ENCODE peak calls at places on chromosomes 13 and 19, in seven cellular contexts. One of them, this sample, is unnamed.

GRCh38 chr13:20303636-20304035 is 71.5 kb upstream of the GJB6 start:
- DNase-seq in stimulated activated CD8-positive, alpha-beta memory T cell treated with anti-CD3 and anti-CD28 coated beads, Interleukin-4, amount 100 ng/mL, for 4 hours: no peak
- DNase-seq in GM12865: no peak
- DNase-seq in neuronal stem cell: no peak
- DNase-seq in glutamatergic neuron: no peak
- DNase-seq in fibroblast of pulmonary artery: no peak
- DNase-seq in germinal center: no peak
- DNase-seq in this sample: no peak

GRCh38 chr19:6250024-6250605 is 29.7 kb downstream of the MLLT1 start:
- DNase-seq in stimulated activated CD8-positive, alpha-beta memory T cell treated with anti-CD3 and anti-CD28 coated beads, Interleukin-4, amount 100 ng/mL, for 4 hours: no peak
- DNase-seq in GM12865: no peak
- DNase-seq in neuronal stem cell: no peak
- DNase-seq in glutamatergic neuron: no peak
- DNase-seq in fibroblast of pulmonary artery: no peak
- DNase-seq in germinal center: no peak
- DNase-seq in this sample: no peak

GRCh38 chr19:16252459-16253205 is 54.9 kb downstream of the AP1M1 start:
- DNase-seq in stimulated activated CD8-positive, alpha-beta memory T cell treated with anti-CD3 and anti-CD28 coated beads, Interleukin-4, amount 100 ng/mL, for 4 hours: no peak
- DNase-seq in GM12865: peak
- DNase-seq in neuronal stem cell: no peak
- DNase-seq in glutamatergic neuron: no peak
- DNase-seq in fibroblast of pulmonary artery: no peak
- DNase-seq in germinal center: no peak
- DNase-seq in this sample: no peak

GRCh38 chr19:35587326-35587725 is 1.4 kb downstream of the PMIS2 start:
- DNase-seq in stimulated activated CD8-positive, alpha-beta memory T cell treated with anti-CD3 and anti-CD28 coated beads, Interleukin-4, amount 100 ng/mL, for 4 hours: no peak
- DNase-seq in GM12865: no peak
- DNase-seq in neuronal stem cell: no peak
- DNase-seq in glutamatergic neuron: no peak
- DNase-seq in fibroblast of pulmonary artery: peak
- DNase-seq in germinal center: no peak
- DNase-seq in this sample: no peak

GRCh38 chr13:48769107-48769704 is 115.5 kb downstream of the CYSLTR2 start:
- DNase-seq in stimulated activated CD8-positive, alpha-beta memory T cell treated with anti-CD3 and anti-CD28 coated beads, Interleukin-4, amount 100 ng/mL, for 4 hours: peak
- DNase-seq in GM12865: peak
- DNase-seq in neuronal stem cell: peak
- DNase-seq in glutamatergic neuron: peak
- DNase-seq in fibroblast of pulmonary artery: peak
- DNase-seq in germinal center: peak
- DNase-seq in this sample: peak

GRCh38 chr19:38224014-38224862 is at the start of gene DPF1:
- DNase-seq in stimulated activated CD8-positive, alpha-beta memory T cell treated with anti-CD3 and anti-CD28 coated beads, Interleukin-4, amount 100 ng/mL, for 4 hours: peak
- DNase-seq in GM12865: peak
- DNase-seq in neuronal stem cell: peak
- DNase-seq in glutamatergic neuron: peak
- DNase-seq in fibroblast of pulmonary artery: peak
- DNase-seq in germinal center: peak
- DNase-seq in this sample: peak

GRCh38 chr13:40694426-40694825 is 28.0 kb upstream of the FOXO1 start:
- DNase-seq in stimulated activated CD8-positive, alpha-beta memory T cell treated with anti-CD3 and anti-CD28 coated beads, Interleukin-4, amount 100 ng/mL, for 4 hours: no peak
- DNase-seq in GM12865: peak
- DNase-seq in neuronal stem cell: no peak
- DNase-seq in glutamatergic neuron: no peak
- DNase-seq in fibroblast of pulmonary artery: no peak
- DNase-seq in germinal center: peak
- DNase-seq in this sample: no peak

GRCh38 chr13:70394149-70394548 is 285.9 kb upstream of the KLHL1 start:
- DNase-seq in stimulated activated CD8-positive, alpha-beta memory T cell treated with anti-CD3 and anti-CD28 coated beads, Interleukin-4, amount 100 ng/mL, for 4 hours: no peak
- DNase-seq in GM12865: no peak
- DNase-seq in neuronal stem cell: no peak
- DNase-seq in glutamatergic neuron: no peak
- DNase-seq in fibroblast of pulmonary artery: no peak
- DNase-seq in germinal center: no peak
- DNase-seq in this sample: no peak

GRCh38 chr19:8109455-8109854 is 39.9 kb downstream of the FBN3 start:
- DNase-seq in stimulated activated CD8-positive, alpha-beta memory T cell treated with anti-CD3 and anti-CD28 coated beads, Interleukin-4, amount 100 ng/mL, for 4 hours: no peak
- DNase-seq in GM12865: no peak
- DNase-seq in neuronal stem cell: no peak
- DNase-seq in glutamatergic neuron: no peak
- DNase-seq in fibroblast of pulmonary artery: no peak
- DNase-seq in germinal center: no peak
- DNase-seq in this sample: no peak

GRCh38 chr19:13206581-13206980 is 56.4 kb downstream of the IER2 start:
- DNase-seq in stimulated activated CD8-positive, alpha-beta memory T cell treated with anti-CD3 and anti-CD28 coated beads, Interleukin-4, amount 100 ng/mL, for 4 hours: no peak
- DNase-seq in GM12865: no peak
- DNase-seq in neuronal stem cell: no peak
- DNase-seq in glutamatergic neuron: no peak
- DNase-seq in fibroblast of pulmonary artery: no peak
- DNase-seq in germinal center: no peak
- DNase-seq in this sample: no peak

GRCh38 chr19:46719629-46720515 is 3.0 kb upstream of the PRKD2 start:
- DNase-seq in stimulated activated CD8-positive, alpha-beta memory T cell treated with anti-CD3 and anti-CD28 coated beads, Interleukin-4, amount 100 ng/mL, for 4 hours: no peak
- DNase-seq in GM12865: no peak
- DNase-seq in neuronal stem cell: no peak
- DNase-seq in glutamatergic neuron: no peak
- DNase-seq in fibroblast of pulmonary artery: no peak
- DNase-seq in germinal center: no peak
- DNase-seq in this sample: peak

GRCh38 chr19:29075149-29075548 is 137.8 kb downstream of the UQCRFS1 start:
- DNase-seq in stimulated activated CD8-positive, alpha-beta memory T cell treated with anti-CD3 and anti-CD28 coated beads, Interleukin-4, amount 100 ng/mL, for 4 hours: no peak
- DNase-seq in GM12865: no peak
- DNase-seq in neuronal stem cell: no peak
- DNase-seq in glutamatergic neuron: no peak
- DNase-seq in fibroblast of pulmonary artery: no peak
- DNase-seq in germinal center: no peak
- DNase-seq in this sample: no peak

GRCh38 chr19:18368504-18369222 is 17.3 kb upstream of the GDF15 start:
- DNase-seq in stimulated activated CD8-positive, alpha-beta memory T cell treated with anti-CD3 and anti-CD28 coated beads, Interleukin-4, amount 100 ng/mL, for 4 hours: no peak
- DNase-seq in GM12865: no peak
- DNase-seq in neuronal stem cell: no peak
- DNase-seq in glutamatergic neuron: peak
- DNase-seq in fibroblast of pulmonary artery: no peak
- DNase-seq in germinal center: no peak
- DNase-seq in this sample: no peak

GRCh38 chr19:46839752-46840151 is 10.9 kb downstream of the AP2S1 start:
- DNase-seq in stimulated activated CD8-positive, alpha-beta memory T cell treated with anti-CD3 and anti-CD28 coated beads, Interleukin-4, amount 100 ng/mL, for 4 hours: no peak
- DNase-seq in GM12865: no peak
- DNase-seq in neuronal stem cell: no peak
- DNase-seq in glutamatergic neuron: no peak
- DNase-seq in fibroblast of pulmonary artery: no peak
- DNase-seq in germinal center: no peak
- DNase-seq in this sample: no peak

This sample was measured in fibroblast of villous mesenchyme.